ENCODE peak calls at places on chromosome 21, in seven cellular contexts. K is transverse colon; Z is cardiac fibroblast; R is H54; E is activated T-helper 2 cell treated with anti-CD3 and anti-CD28 coated beads, Interferon-gamma antibody, Interleukin-2, Interleukin-4, amounts not matched to agents 10 μg/mL and 5 μg/mL and 100 μg/mL, durations not matched to agents 14 hours and 24 hours and 36 hours; B is omental fat pad; H is COR-L47. L is an unnamed sample.
A peak's percentile ranks its signal among the peaks of the same experiment; 100 is the strongest.

GRCh38 chr21:16742116-16742515 is 770.7 kb upstream of the CXADR start:
- DNase-seq in K (no peak), B (no peak), H (no peak), Z (peak; percentile 36), R (no peak), E (no peak), L (no peak)

GRCh38 chr21:46111857-46112730 is 14.2 kb downstream of the COL6A2 start:
- DNase-seq in B (peak; percentile 18), Z (no peak), R (no peak), K (peak; percentile 7), E (peak; percentile 3), H (no peak), L (no peak)

GRCh38 chr21:36747114-36747814 is 48.3 kb downstream of the SIM2 start:
- DNase-seq in B (no peak), K (no peak), Z (no peak), R (no peak), E (no peak), H (no peak), L (no peak)

GRCh38 chr21:32468567-32469175 is 56.2 kb downstream of the EVA1C start:
- DNase-seq in K (no peak), B (no peak), R (no peak), E (no peak), Z (no peak), H (no peak), L (no peak)

GRCh38 chr21:42815217-42815616 is 64.1 kb downstream of the WDR4 start:
- DNase-seq in Z (no peak), B (no peak), R (no peak), K (no peak), E (no peak), H (no peak), L (no peak)

GRCh38 chr21:38266732-38267131 is 9.9 kb downstream of the KCNJ15 start:
- DNase-seq in H (no peak), R (peak; percentile 16), K (no peak), Z (peak; percentile 39), B (no peak), E (no peak), L (no peak)

GRCh38 chr21:42461881-42462877 is 33.8 kb downstream of the RSPH1 start:
- DNase-seq in R (no peak), K (peak; percentile 67), Z (no peak), E (no peak), B (no peak), H (peak; percentile 57), L (no peak)

GRCh38 chr21:36450511-36450910 is 29.4 kb downstream of the CLDN14 start:
- DNase-seq in R (peak; percentile 55), B (no peak), Z (peak; percentile 51), E (no peak), K (no peak), H (no peak), L (no peak)

GRCh38 chr21:46431884-46432488 is 26.7 kb upstream of the DIP2A start:
- DNase-seq in E (no peak), K (no peak), R (no peak), B (no peak), H (no peak), Z (no peak), L (no peak)

GRCh38 chr21:39441502-39442475 is 3.8 kb downstream of the LCA5L start:
- DNase-seq in K (no peak), B (no peak), R (peak; percentile 56), H (peak; percentile 49), E (no peak), Z (peak; percentile 75), L (no peak)

GRCh38 chr21:46550511-46550941 is 54.4 kb downstream of the S100B start:
- DNase-seq in R (no peak), K (no peak), B (no peak), Z (no peak), H (no peak), E (no peak), L (no peak)

GRCh38 chr21:46545911-46546310 is 59.0 kb downstream of the S100B start:
- DNase-seq in E (no peak), H (no peak), Z (no peak), B (no peak), K (no peak), R (no peak), L (no peak)

GRCh38 chr21:29377266-29377665 is 78.5 kb downstream of the BACH1 start:
- DNase-seq in K (no peak), R (no peak), H (no peak), E (no peak), B (no peak), Z (no peak), L (no peak)

GRCh38 chr21:41429305-41429704 is 3.3 kb downstream of the MX1 start:
- DNase-seq in H (no peak), K (no peak), Z (no peak), B (no peak), E (no peak), R (no peak), L (no peak)

L was measured in neuronal stem cell.